ENCODE peak calls at places on chromosomes 2 and 18, in six cellular contexts. Z is fibroblast of villous mesenchyme, O is RWPE2, T is ovary, D is left ventricle myocardium inferior, J is neural progenitor cell. Y is an unnamed sample.

GRCh38 chr2:925309-925708 is 25.3 kb upstream of the SNTG2 start:
- DNase-seq in Z (no peak), D (no peak), J (no peak), O (no peak), T (no peak), Y (no peak)

GRCh38 chr2:72143441-72144356 is 4.0 kb downstream of the CYP26B1 start:
- DNase-seq in Z (no peak), D (peak; percentile 33), J (peak; percentile 56), T (peak; percentile 46), O (no peak), Y (peak; percentile 63)

GRCh38 chr2:7102831-7103230 is 185.6 kb downstream of the RNF144A start:
- DNase-seq in J (no peak), D (no peak), T (no peak), Z (no peak), O (no peak), Y (no peak)

GRCh38 chr2:39522518-39522877 is 85.4 kb upstream of the MAP4K3 start:
- DNase-seq in J (no peak), O (no peak), Z (no peak), D (no peak), T (no peak), Y (no peak)

GRCh38 chr2:62446491-62446890 is 59.5 kb downstream of the TMEM17 start:
- DNase-seq in D (no peak), T (no peak), O (no peak), J (no peak), Z (no peak), Y (no peak)

GRCh38 chr2:1011018-1011405 is 60.4 kb downstream of the SNTG2 start:
- DNase-seq in D (no peak), O (no peak), Z (no peak), T (no peak), J (no peak), Y (no peak)

GRCh38 chr18:12686100-12686499 is 16.4 kb downstream of the CEP76 start:
- DNase-seq in T (no peak), O (no peak), J (no peak), D (no peak), Z (peak; percentile 38), Y (no peak)

GRCh38 chr2:27175330-27175729 is 26.5 kb downstream of the TCF23 start:
- DNase-seq in T (no peak), J (no peak), Z (no peak), D (no peak), O (no peak), Y (no peak)

GRCh38 chr2:120734930-120735611 is 597 bp upstream of the GLI2 start:
- DNase-seq in O (no peak), D (no peak), Z (peak; percentile 41), T (peak; percentile 57), J (peak; percentile 69), Y (no peak)

DNA sequence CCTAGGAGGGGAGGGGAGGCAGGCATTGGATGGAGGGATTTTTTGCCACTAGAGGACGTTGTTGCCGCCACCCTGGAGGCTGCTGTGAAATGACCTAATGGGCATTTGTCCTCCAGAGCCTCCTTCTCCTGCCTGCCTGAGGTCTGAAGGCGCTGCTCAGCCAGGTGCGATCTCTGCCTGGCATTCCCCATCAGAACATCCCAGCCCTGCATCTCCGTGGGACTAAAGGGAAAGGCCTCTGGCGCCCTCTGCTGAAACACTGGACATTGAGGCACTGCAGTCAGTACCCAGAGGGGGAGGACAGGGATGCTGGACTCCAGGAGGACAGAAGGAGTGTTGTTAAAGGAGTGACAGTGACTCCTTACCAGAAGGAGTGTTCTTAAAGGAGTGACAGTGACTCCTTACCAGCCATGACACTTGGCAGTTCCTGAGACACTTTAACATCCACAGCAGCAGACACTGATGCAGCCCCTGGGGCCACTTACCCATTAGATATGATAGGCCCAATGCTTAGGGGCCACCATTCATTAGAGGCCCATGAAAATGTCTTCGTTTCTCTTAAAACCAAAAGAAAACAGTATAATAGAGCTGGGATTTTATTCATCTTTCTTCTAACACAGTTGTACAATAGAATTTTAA is 17.0 kb downstream of the THNSL2 start:
- DNase-seq in D (peak; percentile 61), Z (peak; percentile 36), O (no peak), T (peak; percentile 28), J (peak; percentile 91), Y (peak; percentile 42)
- TF ChIP-seq CTCF in D (peak; percentile 77), Z (peak; percentile 73), O (peak; percentile 64), T (peak; percentile 17), J (peak; percentile 83), Y (peak; percentile 50)

GRCh38 chr2:152369176-152369860 is 34.3 kb downstream of the FMNL2 start:
- DNase-seq in T (no peak), J (no peak), Z (peak; percentile 98), D (no peak), O (no peak), Y (no peak)
- TF ChIP-seq CTCF in T (no peak), J (no peak), Z (no peak), D (no peak), O (no peak), Y (no peak)

GRCh38 chr2:133581027-133581760 is 12.9 kb upstream of the NCKAP5 start:
- DNase-seq in J (no peak), D (no peak), Z (no peak), T (no peak), O (no peak), Y (no peak)
- TF ChIP-seq CTCF in J (no peak), D (peak; percentile 10), Z (no peak), T (no peak), O (no peak), Y (no peak)

GRCh38 chr2:157741819-157742484 is 113.3 kb upstream of the ACVR1C start:
- DNase-seq in O (no peak), T (no peak), Z (no peak), D (no peak), J (no peak), Y (no peak)
- TF ChIP-seq CTCF in O (no peak), T (no peak), Z (no peak), D (no peak), J (no peak), Y (no peak)

GRCh38 chr2:85797959-85798358 is 44.2 kb downstream of the ATOH8 start:
- DNase-seq in J (peak; percentile 74), D (no peak), T (no peak), Z (peak; percentile 76), O (no peak), Y (no peak)
- TF ChIP-seq CTCF in J (peak; percentile 73), D (peak; percentile 70), T (peak; percentile 67), Z (peak; percentile 75), O (peak; percentile 28), Y (no peak)

GRCh38 chr2:230913812-230914211 is 11.2 kb downstream of the GPR55 start:
- DNase-seq in D (no peak), J (no peak), O (no peak), Z (no peak), T (no peak), Y (no peak)

GRCh38 chr2:230914886-230915285 is 10.2 kb downstream of the GPR55 start:
- DNase-seq in J (no peak), T (peak; percentile 4), Z (no peak), O (peak; percentile 15), D (no peak), Y (no peak)

GRCh38 chr2:230912046-230912445 is 13.0 kb downstream of the GPR55 start:
- DNase-seq in T (peak; percentile 2), O (no peak), J (no peak), D (no peak), Z (no peak), Y (no peak)

GRCh38 chr2:230915297-230915696 is 9.7 kb downstream of the GPR55 start:
- DNase-seq in J (no peak), O (peak; percentile 33), T (no peak), Z (no peak), D (no peak), Y (no peak)

DNA sequence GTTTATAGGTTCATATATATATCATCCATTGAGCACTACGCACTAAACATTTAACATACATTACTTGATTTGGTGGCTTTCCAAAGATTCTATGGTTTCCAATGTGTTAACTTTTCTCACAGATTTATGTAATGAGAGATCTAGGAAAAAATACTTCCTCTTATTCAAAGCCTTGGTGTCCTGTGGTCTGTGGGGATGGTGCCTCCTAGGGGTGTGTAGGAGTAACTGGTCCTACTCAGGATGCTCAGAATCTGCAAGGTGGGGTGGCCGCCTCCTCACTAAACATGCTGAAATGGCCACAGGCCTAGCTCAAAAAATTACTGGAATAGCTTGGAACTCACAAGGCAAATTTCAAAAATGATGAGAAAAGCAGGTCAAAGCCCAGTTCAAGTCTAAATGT is 11.6 kb downstream of the GPR55 start:
- DNase-seq in J (peak; percentile 56), T (peak; percentile 7), O (peak; percentile 8), Z (peak; percentile 28), D (no peak), Y (no peak)
- TF ChIP-seq CTCF in J (peak; percentile 71), T (no peak), O (peak; percentile 18), Z (peak; percentile 61), D (peak; percentile 43), Y (peak; percentile 42)

Y was measured in mesothelial cell of epicardium.